ENCODE peak calls at places on chromosome 15, in ten cellular contexts. I is progenitor cell of endocrine pancreas, A is iris pigment epithelial cell, J is T-helper 2 cell, U is lung, Q is left ventricle myocardium superior, Y is neural crest cell, S is HT-29, W is epithelial cell of prostate, M is body of pancreas. K is an unnamed sample.

GRCh38 chr15:29805043-29805707 is 17.1 kb downstream of the TJP1 start:
- DNase-seq in A (peak), M (peak), Q (no peak), W (no peak), Y (no peak), U (no peak), I (no peak), S (peak), J (no peak), K (peak)

GRCh38 chr15:43441316-43441715 is 51.6 kb downstream of the TP53BP1 start:
- DNase-seq in I (no peak), Q (no peak), M (no peak), Y (no peak), W (no peak), S (no peak), U (no peak), J (no peak), A (peak), K (no peak)

GRCh38 chr15:71411538-71412482 is 296.5 kb downstream of the THSD4 start:
- DNase-seq in Y (no peak), I (no peak), A (peak), M (peak), S (peak), W (no peak), J (no peak), Q (no peak), U (peak), K (no peak)

GRCh38 chr15:81481326-81481725 is 107.3 kb upstream of the TMC3 start:
- DNase-seq in J (no peak), U (no peak), Q (no peak), M (no peak), S (no peak), I (no peak), A (no peak), W (no peak), Y (no peak), K (no peak)

GRCh38 chr15:60869851-60870250 is 359.3 kb downstream of the RORA start:
- DNase-seq in W (no peak), A (no peak), Q (no peak), U (no peak), M (no peak), Y (no peak), J (no peak), S (no peak), I (no peak), K (no peak)

GRCh38 chr15:96560246-96560895 is 229.9 kb downstream of the NR2F2 start:
- DNase-seq in Y (no peak), W (no peak), I (no peak), S (no peak), Q (no peak), U (no peak), A (no peak), M (no peak), J (no peak), K (peak)

GRCh38 chr15:90286678-90287077 is 21.2 kb downstream of the NGRN start:
- DNase-seq in I (no peak), A (peak), W (no peak), J (no peak), Y (no peak), U (no peak), S (peak), Q (no peak), M (no peak), K (no peak)

GRCh38 chr15:23482764-23483489 is 35.9 kb upstream of the GOLGA6L2 start:
- DNase-seq in S (no peak), U (no peak), W (no peak), A (no peak), J (no peak), Q (no peak), I (no peak), M (no peak), Y (no peak), K (no peak)

GRCh38 chr15:73972984-73973682 is 19.0 kb downstream of the STOML1 start:
- DNase-seq in W (no peak), U (peak), A (peak), J (peak), M (peak), S (peak), I (peak), Q (peak), Y (peak), K (peak)

GRCh38 chr15:37824717-37825382 is 109.6 kb upstream of the TMCO5A start:
- DNase-seq in I (no peak), Q (no peak), A (peak), J (no peak), M (no peak), U (no peak), Y (no peak), S (no peak), W (peak), K (peak)

GRCh38 chr15:34039506-34040123 is 611 bp upstream of the AVEN start:
- DNase-seq in W (no peak), I (no peak), J (peak), A (peak), S (no peak), U (no peak), Y (no peak), Q (no peak), M (no peak), K (peak)

GRCh38 chr15:37774961-37775360 is 159.5 kb upstream of the TMCO5A start:
- DNase-seq in I (no peak), Q (no peak), M (no peak), J (no peak), Y (no peak), S (no peak), W (no peak), A (no peak), U (no peak), K (no peak)